ENCODE peak calls at places on chromosomes 13 and 19, in five cellular contexts. B is K562, G is HepG2, U is SK-N-SH, A is GM12878. X is an unnamed sample.

GRCh38 chr13:22561581-22561980 is 619.2 kb upstream of the SGCG start:
- DNase-seq in B (no peak), A (no peak), U (peak; percentile 38), G (no peak), X (no peak)

GRCh38 chr19:51354742-51355148 is 11.4 kb downstream of the ETFB start:
- DNase-seq in B (no peak), G (peak; percentile 99), U (peak; percentile 53), A (no peak), X (peak; percentile 19)

GRCh38 chr13:38496956-38497355 is 147.3 kb downstream of the UFM1 start:
- DNase-seq in A (no peak), U (no peak), G (no peak), B (no peak), X (no peak)

GRCh38 chr13:52599037-52599852 is 43.0 kb upstream of the HNRNPA1L2 start:
- DNase-seq in B (no peak), G (no peak), U (no peak), A (no peak), X (peak; percentile 71)

GRCh38 chr19:342801-343421 is 1.7 kb downstream of the MIER2 start:
- DNase-seq in U (no peak), A (peak; percentile 15), G (no peak), B (no peak), X (peak; percentile 93)

GRCh38 chr13:102100234-102100633 is 301.6 kb downstream of the FGF14 start:
- DNase-seq in B (no peak), U (no peak), G (no peak), A (no peak), X (no peak)

GRCh38 chr19:8488351-8488750 is 14.1 kb downstream of the PRAM1 start:
- DNase-seq in G (no peak), B (no peak), U (no peak), A (no peak), X (no peak)

GRCh38 chr19:34277244-34277643 is 22.9 kb downstream of the GARRE1 start:
- DNase-seq in B (no peak), A (no peak), U (no peak), G (no peak), X (no peak)

GRCh38 chr13:33053397-33054066 is 37.3 kb downstream of the KL start:
- DNase-seq in G (peak; percentile 85), B (no peak), U (no peak), A (no peak), X (no peak)

GRCh38 chr13:24626449-24626848 is 53.8 kb upstream of the ATP12A start:
- DNase-seq in A (no peak), B (no peak), U (no peak), G (no peak), X (no peak)

GRCh38 chr19:12668937-12669271 is 2.3 kb downstream of the WDR83 start:
- DNase-seq in G (peak; percentile 40), U (peak; percentile 61), B (peak; percentile 80), A (no peak), X (peak; percentile 65)

GRCh38 chr13:73825143-73825542 is 309.1 kb downstream of the KLF12 start:
- DNase-seq in A (no peak), U (no peak), G (no peak), B (no peak), X (no peak)

GRCh38 chr19:40598918-40599307 is 2.3 kb upstream of the LTBP4 start:
- DNase-seq in G (no peak), A (no peak), B (no peak), U (no peak), X (no peak)

GRCh38 chr19:3849092-3849491 is 19.7 kb downstream of the ZFR2 start:
- DNase-seq in A (no peak), U (peak; percentile 57), B (peak; percentile 78), G (peak; percentile 33), X (no peak)

DNA sequence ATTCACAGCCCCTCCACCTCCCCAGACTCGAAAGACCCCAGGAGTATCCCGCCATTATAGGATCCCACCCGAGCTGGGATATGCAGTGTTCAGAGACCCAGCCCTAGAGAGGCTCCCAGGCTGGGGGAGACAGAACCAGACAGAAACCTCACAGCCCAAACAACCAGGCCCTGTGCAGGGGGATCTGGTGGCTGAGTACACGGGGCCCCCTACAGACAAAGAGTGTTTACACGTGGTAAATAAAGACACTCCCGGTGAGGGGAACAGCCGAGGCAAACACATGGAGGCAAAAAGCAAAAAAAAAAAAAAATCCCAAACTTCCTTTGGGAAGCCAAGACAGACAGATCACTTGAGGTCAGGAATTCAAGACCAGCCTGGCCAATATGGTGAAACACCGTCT is 25.1 kb downstream of the TINCR start:
- DNase-seq in G (no peak), U (peak; percentile 74), A (no peak), B (no peak), X (no peak)
- H3K9ac ChIP-seq in G (no peak overlapping the region), U (no peak overlapping the region), A (no peak overlapping the region), B (no peak overlapping the region), X (no peak overlapping the region)

DNA sequence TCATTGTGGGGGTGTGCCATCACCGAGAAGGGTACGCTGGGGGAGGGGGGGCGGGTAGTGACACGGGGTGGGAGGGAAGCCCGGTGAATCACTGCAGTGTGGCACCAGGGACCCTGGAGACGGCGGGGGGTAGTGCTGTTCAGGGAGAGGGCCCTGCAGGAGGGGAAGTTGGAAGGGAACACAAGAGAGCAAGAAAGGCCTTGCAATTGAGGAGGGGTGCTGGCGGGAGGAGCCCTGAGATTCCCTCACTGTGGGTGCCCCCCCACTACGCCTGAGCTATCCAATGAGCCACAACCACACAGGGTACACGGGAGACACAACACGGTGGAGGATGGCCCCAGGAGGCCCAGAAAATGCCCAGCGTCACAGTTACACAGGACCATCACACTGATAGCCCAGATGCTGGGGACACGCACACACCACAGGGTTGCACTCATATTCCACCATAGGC is 516 bp upstream of the ATP1A3 start:
- DNase-seq in U (peak; percentile 79), G (no peak), A (no peak), B (no peak), X (no peak)
- TF ChIP-seq MXI1 in U (no peak), G (no peak), A (no peak), B (no peak), X (no peak)

GRCh38 chr19:56101095-56101494 is 20.0 kb downstream of the ZNF787 start:
- DNase-seq in U (no peak), G (no peak), B (no peak), A (no peak), X (no peak)

GRCh38 chr19:56104423-56104822 is 16.7 kb downstream of the ZNF787 start:
- DNase-seq in U (no peak), G (no peak), A (no peak), B (no peak), X (no peak)

GRCh38 chr19:56101746-56102535 is 19.2 kb downstream of the ZNF787 start:
- DNase-seq in A (no peak), B (no peak), U (no peak), G (no peak), X (no peak)

GRCh38 chr19:56105090-56105701 is 15.9 kb downstream of the ZNF787 start:
- DNase-seq in U (no peak), A (no peak), B (no peak), G (peak; percentile 78), X (peak; percentile 33)

GRCh38 chr19:56103027-56103614 is 18.0 kb downstream of the ZNF787 start:
- DNase-seq in U (no peak), G (no peak), A (no peak), B (no peak), X (no peak)
- H3K9me3 ChIP-seq in U (no peaks in the 10 kb centered on the region), G (no peaks in the 10 kb centered on the region), A (no peaks in the 10 kb centered on the region), B (peaks cover 4% of the 10 kb centered on the region), X (no peaks in the 10 kb centered on the region)

DNA sequence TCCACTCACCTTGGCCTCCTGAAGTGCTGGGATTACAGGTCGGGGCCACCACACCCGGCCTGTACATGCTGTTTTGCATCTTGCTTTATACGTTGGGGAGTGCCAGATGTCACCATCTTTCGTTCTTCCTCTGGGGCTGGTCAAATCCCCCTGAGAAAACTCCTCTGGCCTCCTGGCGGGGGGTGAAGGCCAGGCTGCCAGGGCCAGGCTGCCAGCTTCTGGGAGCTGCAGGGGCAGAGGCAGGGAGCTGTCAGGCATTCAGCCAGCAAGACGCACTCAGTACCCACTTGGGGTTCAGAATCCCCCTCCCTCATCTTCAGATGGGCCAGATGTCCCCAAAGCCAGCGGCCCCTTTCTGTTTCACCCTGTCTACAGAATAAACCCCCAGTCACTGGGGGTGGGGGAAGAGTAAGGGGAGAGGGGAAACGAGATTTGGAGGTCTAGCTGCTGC is 16.1 kb downstream of the ZSWIM9 start:
- DNase-seq in U (no peak), G (no peak), B (no peak), A (no peak), X (no peak)
- H3K9ac ChIP-seq in U (no peak overlapping the region), G (no peak overlapping the region), B (no peak overlapping the region), A (peak overlapping the region; percentile 11), X (no peak overlapping the region)

GRCh38 chr13:42474954-42475353 is 99.0 kb upstream of the TNFSF11 start:
- DNase-seq in B (no peak), U (no peak), G (no peak), A (no peak), X (peak; percentile 61)
- TF ChIP-seq MXI1 in B (no peak), U (no peak), G (no peak), A (no peak), X (no peak)

GRCh38 chr19:56622374-56622773 is 20.6 kb upstream of the SMIM17 start:
- DNase-seq in G (no peak), U (no peak), B (no peak), A (no peak), X (no peak)

GRCh38 chr19:56613639-56614038 is 18.5 kb downstream of the ZNF71 start:
- DNase-seq in U (no peak), G (no peak), B (no peak), A (no peak), X (no peak)

GRCh38 chr19:56612737-56613136 is 17.6 kb downstream of the ZNF71 start:
- DNase-seq in B (no peak), U (no peak), A (no peak), G (no peak), X (no peak)

GRCh38 chr19:56619131-56619530 is 23.8 kb upstream of the SMIM17 start:
- DNase-seq in A (no peak), U (no peak), G (no peak), B (no peak), X (no peak)

DNA sequence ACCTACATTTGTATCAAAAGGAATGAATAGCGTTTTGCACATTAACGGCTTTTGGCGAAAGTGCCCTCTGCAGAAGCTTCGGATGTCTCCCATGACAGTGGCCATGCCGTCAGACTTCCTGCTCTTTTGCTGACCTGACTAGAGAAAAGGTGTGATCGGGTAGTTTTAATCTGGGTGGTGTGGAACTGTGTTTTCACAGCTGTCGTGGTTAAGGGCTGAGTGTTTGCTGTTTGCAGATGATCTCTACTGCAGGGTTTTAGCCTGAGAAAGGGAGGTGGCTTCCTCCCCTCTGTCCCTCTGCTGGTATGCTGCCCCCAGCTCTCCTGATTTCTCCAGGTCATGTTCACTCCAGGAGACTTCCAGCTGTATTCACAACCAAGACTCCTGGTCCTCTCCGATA is 22.4 kb downstream of the ZNF71 start:
- DNase-seq in G (no peak), A (no peak), B (no peak), U (no peak), X (no peak)
- H3K9me3 ChIP-seq in G (peaks cover 60% of the 10 kb centered on the region), A (peaks cover 10% of the 10 kb centered on the region), B (peaks cover 2% of the 10 kb centered on the region), U (no peaks in the 10 kb centered on the region), X (peaks cover 69% of the 10 kb centered on the region)

DNA sequence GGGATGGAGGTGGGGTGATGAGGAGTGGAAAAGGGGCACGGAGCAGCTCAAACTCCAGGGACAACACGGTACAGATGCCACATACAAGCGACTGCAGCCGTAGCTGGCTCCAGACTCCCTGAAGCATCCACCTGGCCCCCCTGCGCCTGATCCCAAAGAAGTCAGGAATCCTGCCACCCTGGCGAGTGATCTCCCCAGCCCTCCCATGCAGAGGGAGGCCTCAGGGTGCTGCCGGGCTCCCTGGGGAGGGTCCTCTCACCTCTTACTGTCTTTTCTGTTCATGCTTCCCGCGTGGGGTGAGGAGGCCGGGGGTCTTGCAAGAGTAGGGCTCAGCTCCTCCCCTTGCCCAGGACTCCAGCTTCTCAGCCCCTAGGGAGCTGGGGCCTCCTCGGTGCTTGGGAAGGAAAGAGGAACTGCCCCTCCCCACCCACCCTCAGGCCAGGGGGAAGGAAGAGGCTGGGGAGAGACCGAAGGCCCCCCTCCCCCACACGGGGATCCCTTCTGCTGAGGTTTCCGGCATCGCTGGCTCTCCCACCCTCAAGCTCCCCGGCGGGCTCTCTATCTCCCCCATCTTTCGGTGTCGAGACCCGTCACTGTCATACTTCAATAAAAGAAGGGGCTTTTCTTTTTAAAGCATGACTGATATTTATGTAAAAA is at the start of gene RASGRP4:
- DNase-seq in A (no peak), G (no peak), U (no peak), B (peak; percentile 76), X (no peak)
- H3K9ac ChIP-seq in A (peak within 1 kb of the TSS; percentile 32), G (no peak within 1 kb of the TSS), U (no peak within 1 kb of the TSS), B (peak within 1 kb of the TSS; percentile 66), X (no peak within 1 kb of the TSS)

X was measured in IMR-90.